ENCODE peak calls at places on chromosomes 16 and 17, in six cellular contexts. T is stimulated activated CD8-positive, alpha-beta memory T cell treated with anti-CD3 and anti-CD28 coated beads, Interleukin-7, amount 100 ng/mL, for 4 hours; E is NCI-H1436; X is T-helper 1 cell; P is caudate nucleus; L is HS-5. V is an unnamed sample.

GRCh38 chr16:86545927-86546637 is 9.0 kb downstream of the MTHFSD start:
- DNase-seq in T (no peak), E (no peak), X (no peak), P (no peak), L (no peak), V (no peak)

GRCh38 chr17:79809530-79810137 is 12.8 kb upstream of the CBX8 start:
- DNase-seq in T (no peak), E (no peak), X (no peak), P (no peak), L (no peak), V (no peak)

GRCh38 chr16:10981697-10982216 is 37.4 kb downstream of the CLEC16A start:
- DNase-seq in T (no peak), E (peak), X (no peak), P (no peak), L (no peak), V (no peak)

GRCh38 chr17:5541610-5542202 is 42.6 kb downstream of the NLRP1 start:
- DNase-seq in T (no peak), E (no peak), X (no peak), P (no peak), L (no peak), V (no peak)

GRCh38 chr16:12187939-12188673 is 211.6 kb downstream of the SNX29 start:
- DNase-seq in T (no peak), E (no peak), X (no peak), P (no peak), L (no peak), V (no peak)

GRCh38 chr17:47242648-47243047 is 11.0 kb upstream of the ITGB3 start:
- DNase-seq in T (no peak), E (no peak), X (no peak), P (no peak), L (no peak), V (no peak)

GRCh38 chr17:50348522-50349240 is 2.8 kb downstream of the XYLT2 start:
- DNase-seq in T (no peak), E (no peak), X (no peak), P (no peak), L (no peak), V (no peak)

GRCh38 chr16:75267631-75268264 is 16.3 kb upstream of the BCAR1 start:
- DNase-seq in T (no peak), E (peak), X (no peak), P (peak), L (peak), V (no peak)

GRCh38 chr16:27179500-27180072 is 23.7 kb upstream of the KDM8 start:
- DNase-seq in T (peak), E (no peak), X (peak), P (peak), L (no peak), V (peak)

GRCh38 chr16:83963277-83964119 is 4.5 kb upstream of the NECAB2 start:
- DNase-seq in T (no peak), E (no peak), X (no peak), P (no peak), L (no peak), V (no peak)

GRCh38 chr16:19281246-19281645 is 4.3 kb upstream of the CLEC19A start:
- DNase-seq in T (no peak), E (no peak), X (no peak), P (no peak), L (no peak), V (no peak)

GRCh38 chr17:58541249-58541648 is 26.8 kb upstream of the MTMR4 start:
- DNase-seq in T (no peak), E (no peak), X (no peak), P (no peak), L (no peak), V (no peak)

GRCh38 chr16:4626396-4626795 is 1.8 kb downstream of the MGRN1 start:
- DNase-seq in T (no peak), E (no peak), X (no peak), P (no peak), L (no peak), V (no peak)

GRCh38 chr16:56340416-56340815 is 84.9 kb downstream of the AMFR start:
- DNase-seq in T (no peak), E (no peak), X (no peak), P (no peak), L (no peak), V (no peak)

GRCh38 chr16:3187798-3188674 is at the start of gene OR1F1:
- DNase-seq in T (no peak), E (peak), X (peak), P (no peak), L (no peak), V (no peak)

GRCh38 chr16:47877166-47877565 is 278.6 kb downstream of the ABCC12 start:
- DNase-seq in T (no peak), E (no peak), X (no peak), P (no peak), L (no peak), V (no peak)

GRCh38 chr16:46731691-46732555 is 16.2 kb downstream of the MYLK3 start:
- DNase-seq in T (no peak), E (no peak), X (no peak), P (no peak), L (no peak), V (no peak)

GRCh38 chr16:12168054-12169018 is 191.8 kb downstream of the SNX29 start:
- DNase-seq in T (no peak), E (no peak), X (no peak), P (no peak), L (no peak), V (no peak)

GRCh38 chr16:88855736-88856121 is 1.0 kb downstream of the GALNS start:
- DNase-seq in T (no peak), E (no peak), X (no peak), P (no peak), L (no peak), V (no peak)

GRCh38 chr17:61444831-61445230 is 7.4 kb upstream of the TBX4 start:
- DNase-seq in T (no peak), E (no peak), X (no peak), P (no peak), L (no peak), V (no peak)

V was measured in HL-60.